ENCODE peak calls at places on chromosomes 6 and 20, in seven cellular contexts. K is fibroblast of the aortic adventitia, U is OCI-LY7, R is MCF 10A, T is progenitor cell of endocrine pancreas, V is epithelial cell of esophagus, O is uterus. X is an unnamed sample.

GRCh38 chr20:10708342-10709185 is 34.8 kb upstream of the JAG1 start:
- DNase-seq in O (no peak), V (peak), K (peak), U (no peak), R (peak), T (no peak), X (no peak)

GRCh38 chr6:24574809-24575208 is 71.2 kb downstream of the KIAA0319 start:
- DNase-seq in R (peak), U (peak), V (peak), T (no peak), K (no peak), O (no peak), X (peak)

GRCh38 chr6:1587546-1587945 is 22.2 kb upstream of the FOXC1 start:
- DNase-seq in R (no peak), U (no peak), T (no peak), V (no peak), K (no peak), O (no peak), X (no peak)

GRCh38 chr6:7919871-7920270 is 9.3 kb upstream of the TXNDC5 start:
- DNase-seq in K (peak), V (peak), O (peak), T (no peak), R (peak), U (no peak), X (no peak)

GRCh38 chr6:52503853-52504777 is 72.7 kb downstream of the TRAM2 start:
- DNase-seq in R (peak), U (no peak), T (no peak), K (peak), O (peak), V (peak), X (no peak)

GRCh38 chr6:169561665-169562064 is 140.2 kb downstream of the WDR27 start:
- DNase-seq in R (no peak), V (no peak), T (no peak), K (no peak), U (no peak), O (no peak), X (no peak)

GRCh38 chr6:312704-313485 is 20.6 kb downstream of the DUSP22 start:
- DNase-seq in R (no peak), O (no peak), V (no peak), U (peak), K (no peak), T (no peak), X (no peak)

GRCh38 chr6:90497411-90497810 is 89.5 kb downstream of the MAP3K7 start:
- DNase-seq in K (no peak), T (no peak), O (no peak), V (no peak), R (no peak), U (no peak), X (no peak)

GRCh38 chr6:48511382-48511781 is 400.4 kb upstream of the PTCHD4 start:
- DNase-seq in V (peak), T (no peak), R (no peak), K (no peak), O (no peak), U (no peak), X (no peak)

GRCh38 chr6:151141685-151142084 is 98.1 kb upstream of the AKAP12 start:
- DNase-seq in R (peak), O (no peak), V (peak), U (no peak), K (no peak), T (no peak), X (no peak)

GRCh38 chr6:15892369-15892768 is 229.5 kb upstream of the DTNBP1 start:
- DNase-seq in U (no peak), O (no peak), T (no peak), K (no peak), R (no peak), V (no peak), X (no peak)

GRCh38 chr20:47610945-47611250 is 109.2 kb downstream of the NCOA3 start:
- DNase-seq in O (no peak), K (no peak), U (no peak), R (no peak), V (no peak), T (no peak), X (no peak)

GRCh38 chr6:11007715-11008608 is 36.1 kb downstream of the ELOVL2 start:
- DNase-seq in K (peak), O (no peak), V (peak), T (no peak), R (peak), U (no peak), X (no peak)

GRCh38 chr6:24537771-24538385 is 43.1 kb downstream of the ALDH5A1 start:
- DNase-seq in K (no peak), O (no peak), R (no peak), T (no peak), U (no peak), V (peak), X (no peak)

DNA sequence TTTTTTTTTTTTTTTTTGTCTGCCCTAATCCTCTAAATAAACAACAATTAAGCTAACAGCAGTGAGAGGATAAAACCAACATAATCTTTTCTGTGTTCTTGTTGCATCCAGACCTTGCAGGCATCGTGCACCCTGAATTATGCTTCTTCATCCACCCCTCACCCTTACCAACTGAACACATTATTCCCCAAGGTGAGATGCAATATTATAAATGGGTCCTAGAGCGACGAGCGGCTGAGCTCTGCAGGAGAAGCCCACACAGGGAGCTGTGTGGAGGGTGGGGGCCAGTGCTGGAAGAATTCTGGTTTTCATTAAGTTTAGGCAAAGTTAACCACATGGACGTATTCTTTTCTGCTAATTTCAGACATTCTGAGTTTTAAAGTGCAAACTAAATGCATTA is 32.2 kb upstream of the NXT1 start:
- DNase-seq in R (no peak), O (no peak), V (no peak), T (no peak), U (no peak), K (no peak), X (no peak)
- TF ChIP-seq CTCF in R (no peak), O (no peak), V (no peak), T (no peak), U (no peak), K (no peak), X (no peak)

GRCh38 chr6:54697423-54697822 is 149.1 kb upstream of the FAM83B start:
- DNase-seq in K (peak), V (peak), R (peak), U (no peak), T (no peak), O (no peak), X (peak)
- TF ChIP-seq CTCF in K (no peak), V (peak), R (peak), U (no peak), T (peak), O (no peak), X (no peak)

GRCh38 chr6:157586088-157586414 is 205.1 kb downstream of the ZDHHC14 start:
- DNase-seq in K (no peak), U (no peak), V (no peak), T (no peak), R (no peak), O (no peak), X (no peak)
- TF ChIP-seq CTCF in K (no peak), U (no peak), V (no peak), T (no peak), R (no peak), O (no peak), X (no peak)

GRCh38 chr6:83413068-83413467 is 17.8 kb downstream of the ME1 start:
- DNase-seq in R (no peak), O (no peak), K (no peak), U (no peak), V (no peak), T (no peak), X (no peak)

GRCh38 chr6:83417880-83418663 is 12.8 kb downstream of the ME1 start:
- DNase-seq in U (peak), O (no peak), K (peak), V (peak), T (no peak), R (peak), X (peak)
- TF ChIP-seq CTCF in U (peak), O (peak), K (peak), V (peak), T (peak), R (peak), X (peak)

GRCh38 chr6:148183776-148184175 is 158.9 kb upstream of the SASH1 start:
- DNase-seq in O (no peak), U (no peak), K (no peak), T (no peak), R (no peak), V (no peak), X (no peak)

GRCh38 chr6:148182378-148182777 is 160.3 kb upstream of the SASH1 start:
- DNase-seq in V (no peak), T (no peak), R (no peak), K (no peak), U (no peak), O (no peak), X (no peak)

GRCh38 chr6:148175511-148176188 is 167.0 kb upstream of the SASH1 start:
- DNase-seq in R (peak), U (no peak), O (no peak), K (peak), T (no peak), V (peak), X (no peak)

GRCh38 chr6:148177589-148178233 is 164.9 kb upstream of the SASH1 start:
- DNase-seq in R (peak), T (no peak), U (peak), K (peak), O (peak), V (peak), X (peak)

GRCh38 chr6:148179786-148180185 is 162.9 kb upstream of the SASH1 start:
- DNase-seq in R (peak), T (no peak), U (no peak), K (peak), V (peak), O (no peak), X (no peak)
- TF ChIP-seq CTCF in R (peak), T (peak), U (peak), K (peak), V (peak), O (peak), X (no peak)

DNA sequence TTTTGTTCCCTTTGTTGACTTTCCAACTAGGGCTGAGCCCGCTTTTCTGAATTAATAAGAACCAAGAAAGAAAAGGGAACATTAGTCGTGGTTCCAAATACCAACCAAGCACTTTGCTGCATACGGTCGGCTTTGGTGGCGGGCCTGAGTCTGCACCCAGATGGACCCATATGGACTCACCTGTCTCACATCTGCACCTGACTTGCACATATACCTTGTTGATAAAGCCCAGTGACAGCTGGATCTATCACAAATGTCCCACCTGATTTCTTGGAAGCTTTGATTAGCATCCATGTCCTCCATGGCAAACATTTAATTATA is 39.0 kb downstream of the TPD52L1 start:
- DNase-seq in T (no peak), U (no peak), O (no peak), R (no peak), V (no peak), K (no peak), X (no peak)
- TF ChIP-seq CTCF in T (peak), U (peak), O (no peak), R (no peak), V (no peak), K (no peak), X (no peak)